ENCODE peak calls at places on chromosomes 11 and 22, in six cellular contexts. One of them, this sample, is unnamed.

GRCh38 chr22:17921871-17922821 is 102.2 kb downstream of the MICAL3 start:
- DNase-seq in CD4-positive, alpha-beta T cell: no peak
- DNase-seq in A549: no peak
- DNase-seq in GM23338: peak; percentile 95
- DNase-seq in esophagus squamous epithelium: no peak
- DNase-seq in hepatocyte: peak; percentile 79
- DNase-seq in this sample: peak; percentile 48

GRCh38 chr11:75174781-75175370 is 24.0 kb downstream of the SLCO2B1 start:
- DNase-seq in CD4-positive, alpha-beta T cell: no peak
- DNase-seq in A549: no peak
- DNase-seq in GM23338: no peak
- DNase-seq in esophagus squamous epithelium: no peak
- DNase-seq in hepatocyte: no peak
- DNase-seq in this sample: no peak

GRCh38 chr11:133937015-133937414 is 19.8 kb downstream of the IGSF9B start:
- DNase-seq in CD4-positive, alpha-beta T cell: no peak
- DNase-seq in A549: no peak
- DNase-seq in GM23338: no peak
- DNase-seq in esophagus squamous epithelium: no peak
- DNase-seq in hepatocyte: no peak
- DNase-seq in this sample: no peak

GRCh38 chr11:64009710-64010109 is 23.5 kb downstream of the OTUB1 start:
- DNase-seq in CD4-positive, alpha-beta T cell: no peak
- DNase-seq in A549: no peak
- DNase-seq in GM23338: no peak
- DNase-seq in esophagus squamous epithelium: no peak
- DNase-seq in hepatocyte: no peak
- DNase-seq in this sample: no peak

GRCh38 chr22:47010211-47010610 is 247.8 kb downstream of the TBC1D22A start:
- DNase-seq in CD4-positive, alpha-beta T cell: no peak
- DNase-seq in A549: no peak
- DNase-seq in GM23338: no peak
- DNase-seq in esophagus squamous epithelium: no peak
- DNase-seq in hepatocyte: no peak
- DNase-seq in this sample: no peak

GRCh38 chr11:2714463-2714800 is 14.6 kb upstream of the KCNQ1OT1 start:
- DNase-seq in CD4-positive, alpha-beta T cell: no peak
- DNase-seq in A549: no peak
- DNase-seq in GM23338: no peak
- DNase-seq in esophagus squamous epithelium: no peak
- DNase-seq in hepatocyte: no peak
- DNase-seq in this sample: no peak

GRCh38 chr11:70270877-70271634 is 566 bp downstream of the PPFIA1 start:
- DNase-seq in CD4-positive, alpha-beta T cell: peak; percentile 19
- DNase-seq in A549: peak; percentile 58
- DNase-seq in GM23338: peak; percentile 84
- DNase-seq in esophagus squamous epithelium: no peak
- DNase-seq in hepatocyte: peak; percentile 81
- DNase-seq in this sample: no peak

GRCh38 chr11:10594407-10594806 is 25.9 kb upstream of the LYVE1 start:
- DNase-seq in CD4-positive, alpha-beta T cell: no peak
- DNase-seq in A549: no peak
- DNase-seq in GM23338: no peak
- DNase-seq in esophagus squamous epithelium: no peak
- DNase-seq in hepatocyte: no peak
- DNase-seq in this sample: peak; percentile 99

GRCh38 chr11:65903068-65903481 is 2.9 kb upstream of the FOSL1 start:
- DNase-seq in CD4-positive, alpha-beta T cell: no peak
- DNase-seq in A549: peak; percentile 85
- DNase-seq in GM23338: peak; percentile 72
- DNase-seq in esophagus squamous epithelium: no peak
- DNase-seq in hepatocyte: peak; percentile 69
- DNase-seq in this sample: peak; percentile 77

GRCh38 chr11:35174666-35175065 is 35.7 kb downstream of the CD44 start:
- DNase-seq in CD4-positive, alpha-beta T cell: no peak
- DNase-seq in A549: no peak
- DNase-seq in GM23338: no peak
- DNase-seq in esophagus squamous epithelium: no peak
- DNase-seq in hepatocyte: no peak
- DNase-seq in this sample: no peak

GRCh38 chr11:44577231-44577834 is 11.9 kb downstream of the CD82 start:
- DNase-seq in CD4-positive, alpha-beta T cell: no peak
- DNase-seq in A549: no peak
- DNase-seq in GM23338: no peak
- DNase-seq in esophagus squamous epithelium: no peak
- DNase-seq in hepatocyte: no peak
- DNase-seq in this sample: no peak

GRCh38 chr11:83063073-83063754 is 8.5 kb downstream of the RAB30 start:
- DNase-seq in CD4-positive, alpha-beta T cell: no peak
- DNase-seq in A549: peak; percentile 36
- DNase-seq in GM23338: peak; percentile 28
- DNase-seq in esophagus squamous epithelium: no peak
- DNase-seq in hepatocyte: no peak
- DNase-seq in this sample: no peak

GRCh38 chr22:19497245-19497644 is 17.5 kb downstream of the CDC45 start:
- DNase-seq in CD4-positive, alpha-beta T cell: no peak
- DNase-seq in A549: no peak
- DNase-seq in GM23338: no peak
- DNase-seq in esophagus squamous epithelium: no peak
- DNase-seq in hepatocyte: no peak
- DNase-seq in this sample: peak; percentile 13

GRCh38 chr22:19115628-19116027 is 6.6 kb downstream of the DGCR2 start:
- DNase-seq in CD4-positive, alpha-beta T cell: no peak
- DNase-seq in A549: no peak
- DNase-seq in GM23338: no peak
- DNase-seq in esophagus squamous epithelium: no peak
- DNase-seq in hepatocyte: peak; percentile 2
- DNase-seq in this sample: no peak

GRCh38 chr22:18000441-18001039 is 23.8 kb downstream of the MICAL3 start:
- DNase-seq in CD4-positive, alpha-beta T cell: no peak
- DNase-seq in A549: no peak
- DNase-seq in GM23338: peak; percentile 72
- DNase-seq in esophagus squamous epithelium: no peak
- DNase-seq in hepatocyte: peak; percentile 37
- DNase-seq in this sample: no peak

GRCh38 chr22:23520875-23521441 is 59.1 kb downstream of the IGLL1 start:
- DNase-seq in CD4-positive, alpha-beta T cell: no peak
- DNase-seq in A549: peak; percentile 15
- DNase-seq in GM23338: no peak
- DNase-seq in esophagus squamous epithelium: no peak
- DNase-seq in hepatocyte: peak; percentile 75
- DNase-seq in this sample: no peak

GRCh38 chr11:27352781-27353180 is 10.2 kb downstream of the CCDC34 start:
- DNase-seq in CD4-positive, alpha-beta T cell: no peak
- DNase-seq in A549: no peak
- DNase-seq in GM23338: peak; percentile 45
- DNase-seq in esophagus squamous epithelium: no peak
- DNase-seq in hepatocyte: no peak
- DNase-seq in this sample: no peak

GRCh38 chr11:70471254-70471653 is 72.9 kb downstream of the CTTN start:
- DNase-seq in CD4-positive, alpha-beta T cell: no peak
- DNase-seq in A549: peak; percentile 78
- DNase-seq in GM23338: peak; percentile 93
- DNase-seq in esophagus squamous epithelium: no peak
- DNase-seq in hepatocyte: peak; percentile 48
- DNase-seq in this sample: no peak

GRCh38 chr11:105609832-105610781 is at the start of gene GRIA4:
- DNase-seq in CD4-positive, alpha-beta T cell: no peak
- DNase-seq in A549: no peak
- DNase-seq in GM23338: peak; percentile 74
- DNase-seq in esophagus squamous epithelium: no peak
- DNase-seq in hepatocyte: peak; percentile 46
- DNase-seq in this sample: no peak

GRCh38 chr22:19932367-19933206 is 9.0 kb upstream of the COMT start:
- DNase-seq in CD4-positive, alpha-beta T cell: no peak
- DNase-seq in A549: no peak
- DNase-seq in GM23338: no peak
- DNase-seq in esophagus squamous epithelium: no peak
- DNase-seq in hepatocyte: no peak
- DNase-seq in this sample: no peak

GRCh38 chr11:78973833-78974232 is 399.2 kb upstream of the NARS2 start:
- DNase-seq in CD4-positive, alpha-beta T cell: no peak
- DNase-seq in A549: no peak
- DNase-seq in GM23338: peak; percentile 66
- DNase-seq in esophagus squamous epithelium: no peak
- DNase-seq in hepatocyte: no peak
- DNase-seq in this sample: no peak

GRCh38 chr11:111917788-111918187 is 925 bp upstream of the C11orf52 start:
- DNase-seq in CD4-positive, alpha-beta T cell: no peak
- DNase-seq in A549: no peak
- DNase-seq in GM23338: no peak
- DNase-seq in esophagus squamous epithelium: no peak
- DNase-seq in hepatocyte: no peak
- DNase-seq in this sample: no peak

GRCh38 chr11:111917312-111917711 is 1.4 kb upstream of the C11orf52 start:
- DNase-seq in CD4-positive, alpha-beta T cell: no peak
- DNase-seq in A549: no peak
- DNase-seq in GM23338: no peak
- DNase-seq in esophagus squamous epithelium: no peak
- DNase-seq in hepatocyte: no peak
- DNase-seq in this sample: no peak

GRCh38 chr11:111920908-111921307 is 2.2 kb downstream of the C11orf52 start:
- DNase-seq in CD4-positive, alpha-beta T cell: no peak
- DNase-seq in A549: no peak
- DNase-seq in GM23338: no peak
- DNase-seq in esophagus squamous epithelium: no peak
- DNase-seq in hepatocyte: no peak
- DNase-seq in this sample: no peak

GRCh38 chr11:111916768-111917167 is 1.9 kb upstream of the C11orf52 start:
- DNase-seq in CD4-positive, alpha-beta T cell: no peak
- DNase-seq in A549: no peak
- DNase-seq in GM23338: no peak
- DNase-seq in esophagus squamous epithelium: no peak
- DNase-seq in hepatocyte: no peak
- DNase-seq in this sample: no peak

GRCh38 chr11:111918390-111919256 is at the start of gene C11orf52:
- DNase-seq in CD4-positive, alpha-beta T cell: no peak
- DNase-seq in A549: no peak
- DNase-seq in GM23338: peak; percentile 97
- DNase-seq in esophagus squamous epithelium: no peak
- DNase-seq in hepatocyte: peak; percentile 90
- DNase-seq in this sample: peak; percentile 77
- TF ChIP-seq CTCF in CD4-positive, alpha-beta T cell: no peak
- TF ChIP-seq CTCF in A549: no peak
- TF ChIP-seq CTCF in GM23338: no peak
- TF ChIP-seq CTCF in esophagus squamous epithelium: no peak
- TF ChIP-seq CTCF in hepatocyte: no peak
- TF ChIP-seq CTCF in this sample: peak; percentile 45

DNA sequence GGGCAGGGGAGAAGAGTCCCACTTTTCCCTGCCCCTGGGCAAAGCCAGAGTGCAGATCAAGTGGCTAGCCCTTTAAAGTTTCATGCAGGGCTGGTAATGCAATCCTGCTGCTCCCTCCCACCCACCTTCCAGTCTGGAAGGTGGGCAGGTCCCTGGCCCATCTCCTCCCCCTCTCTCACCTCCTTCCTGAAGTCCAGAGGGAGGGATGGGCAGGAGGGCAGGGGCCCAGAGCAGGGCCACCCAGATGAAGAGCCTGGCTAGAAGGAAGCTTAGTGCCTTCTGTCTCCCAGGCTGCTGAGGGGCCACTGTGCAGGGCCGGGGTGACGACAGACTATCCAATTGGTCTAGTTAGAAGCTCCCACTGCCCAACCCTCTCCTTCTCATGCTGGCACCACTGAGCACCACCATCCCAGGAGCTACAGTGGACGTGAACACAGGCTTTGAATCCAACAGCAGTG is 10.7 kb downstream of the TSKU start:
- DNase-seq in CD4-positive, alpha-beta T cell: no peak
- DNase-seq in A549: peak; percentile 9
- DNase-seq in GM23338: no peak
- DNase-seq in esophagus squamous epithelium: no peak
- DNase-seq in hepatocyte: peak; percentile 35
- DNase-seq in this sample: no peak
- H3K27ac ChIP-seq in CD4-positive, alpha-beta T cell: no peak overlapping the region
- H3K27ac ChIP-seq in A549: peak overlapping the region; percentile 96
- H3K27ac ChIP-seq in GM23338: no peak overlapping the region
- H3K27ac ChIP-seq in esophagus squamous epithelium: peak overlapping the region; percentile 41
- H3K27ac ChIP-seq in hepatocyte: peak overlapping the region; percentile 77
- H3K27ac ChIP-seq in this sample: no peak overlapping the region

GRCh38 chr11:120061036-120061760 is 76.7 kb downstream of the TRIM29 start:
- DNase-seq in CD4-positive, alpha-beta T cell: no peak
- DNase-seq in A549: no peak
- DNase-seq in GM23338: no peak
- DNase-seq in esophagus squamous epithelium: no peak
- DNase-seq in hepatocyte: no peak
- DNase-seq in this sample: no peak

GRCh38 chr11:120063686-120064340 is 74.1 kb downstream of the TRIM29 start:
- DNase-seq in CD4-positive, alpha-beta T cell: no peak
- DNase-seq in A549: no peak
- DNase-seq in GM23338: no peak
- DNase-seq in esophagus squamous epithelium: no peak
- DNase-seq in hepatocyte: no peak
- DNase-seq in this sample: no peak

GRCh38 chr11:120064341-120064740 is 73.6 kb downstream of the TRIM29 start:
- DNase-seq in CD4-positive, alpha-beta T cell: no peak
- DNase-seq in A549: no peak
- DNase-seq in GM23338: no peak
- DNase-seq in esophagus squamous epithelium: no peak
- DNase-seq in hepatocyte: no peak
- DNase-seq in this sample: no peak

GRCh38 chr11:120061761-120062560 is 76.0 kb downstream of the TRIM29 start:
- DNase-seq in CD4-positive, alpha-beta T cell: no peak
- DNase-seq in A549: no peak
- DNase-seq in GM23338: peak; percentile 78
- DNase-seq in esophagus squamous epithelium: no peak
- DNase-seq in hepatocyte: peak; percentile 74
- DNase-seq in this sample: no peak

DNA sequence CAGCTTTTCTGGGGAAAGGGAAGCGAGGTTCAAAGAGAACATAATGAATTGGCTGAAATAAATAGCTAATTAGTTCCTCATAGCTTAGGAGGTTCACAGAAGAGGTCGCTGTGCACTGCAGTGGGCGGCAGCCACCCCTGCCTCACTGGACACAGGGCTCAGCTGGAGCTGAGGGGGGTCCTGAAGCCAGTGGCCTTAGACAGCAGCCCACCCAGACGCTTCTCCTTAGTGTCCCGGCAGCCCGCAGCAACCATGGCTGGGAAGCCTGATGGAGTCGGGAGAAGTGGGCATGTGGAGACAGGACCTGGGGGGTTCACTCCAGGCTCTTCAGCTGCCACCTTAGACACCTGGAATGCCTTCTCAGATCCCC is 75.4 kb downstream of the TRIM29 start:
- DNase-seq in CD4-positive, alpha-beta T cell: no peak
- DNase-seq in A549: no peak
- DNase-seq in GM23338: no peak
- DNase-seq in esophagus squamous epithelium: no peak
- DNase-seq in hepatocyte: no peak
- DNase-seq in this sample: no peak
- TF ChIP-seq CTCF in CD4-positive, alpha-beta T cell: no peak
- TF ChIP-seq CTCF in A549: no peak
- TF ChIP-seq CTCF in GM23338: no peak
- TF ChIP-seq CTCF in esophagus squamous epithelium: no peak
- TF ChIP-seq CTCF in hepatocyte: no peak
- TF ChIP-seq CTCF in this sample: no peak

DNA sequence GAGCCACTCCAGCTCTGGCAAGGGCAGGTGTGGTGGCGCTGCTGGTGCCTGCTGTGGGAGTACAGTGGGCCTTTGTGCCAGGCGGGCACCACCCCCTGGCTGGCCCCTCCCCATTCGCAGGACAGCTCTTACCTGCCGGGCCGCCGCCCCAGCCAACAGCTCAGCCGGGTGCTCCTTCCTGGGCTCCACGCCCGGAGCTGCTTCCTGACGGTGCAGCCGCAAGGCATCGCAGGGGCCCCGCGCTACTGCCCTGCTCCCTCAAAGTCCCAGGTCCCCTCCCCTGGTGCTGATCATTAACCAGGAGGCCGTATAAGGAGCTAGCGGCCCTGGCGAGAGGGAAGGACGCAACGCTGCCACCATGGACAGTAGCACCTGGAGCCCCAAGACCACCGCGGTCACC is at the start of gene SLC5A1:
- DNase-seq in CD4-positive, alpha-beta T cell: no peak
- DNase-seq in A549: no peak
- DNase-seq in GM23338: peak; percentile 33
- DNase-seq in esophagus squamous epithelium: no peak
- DNase-seq in hepatocyte: no peak
- DNase-seq in this sample: no peak
- H3K27ac ChIP-seq in CD4-positive, alpha-beta T cell: no peak within 1 kb of the TSS
- H3K27ac ChIP-seq in A549: no peak within 1 kb of the TSS
- H3K27ac ChIP-seq in GM23338: no peak within 1 kb of the TSS
- H3K27ac ChIP-seq in esophagus squamous epithelium: peak within 1 kb of the TSS; percentile 16
- H3K27ac ChIP-seq in hepatocyte: no peak within 1 kb of the TSS
- H3K27ac ChIP-seq in this sample: no peak within 1 kb of the TSS